ENCODE peak calls at places on chromosomes 11 and 22, in four cellular contexts. N, U, Z and K are unnamed samples.

GRCh38 chr22:37715760-37716159 is 18.9 kb downstream of the TRIOBP start:
- DNase-seq in N (no peak), U (no peak), Z (peak; percentile 54), K (no peak)

GRCh38 chr22:20130739-20131592 is 638 bp upstream of the ZDHHC8 start:
- DNase-seq in N (no peak), U (peak; percentile 92), Z (peak; percentile 94), K (peak; percentile 85)

GRCh38 chr11:103326070-103326794 is 217.0 kb downstream of the DYNC2H1 start:
- DNase-seq in N (peak; percentile 51), U (no peak), Z (peak; percentile 45), K (peak; percentile 74)

GRCh38 chr11:128745296-128746183 is 51.7 kb downstream of the FLI1 start:
- DNase-seq in N (no peak), U (no peak), Z (no peak), K (no peak)

GRCh38 chr11:3721002-3721401 is 49.8 kb upstream of the CHRNA10 start:
- DNase-seq in N (no peak), U (no peak), Z (no peak), K (no peak)

GRCh38 chr11:132744771-132745170 is 787.5 kb downstream of the OPCML start:
- DNase-seq in N (no peak), U (no peak), Z (no peak), K (no peak)

GRCh38 chr11:130846606-130847005 is 69.7 kb downstream of the SNX19 start:
- DNase-seq in N (no peak), U (no peak), Z (no peak), K (peak; percentile 24)

GRCh38 chr11:63837027-63837688 is 1.8 kb upstream of the MARK2 start:
- DNase-seq in N (peak; percentile 86), U (peak; percentile 73), Z (peak; percentile 78), K (peak; percentile 78)

GRCh38 chr11:86699036-86699791 is 26.8 kb upstream of the ME3 start:
- DNase-seq in N (no peak), U (no peak), Z (no peak), K (no peak)

GRCh38 chr11:11230802-11231562 is 122.1 kb downstream of the CSNK2A3 start:
- DNase-seq in N (peak; percentile 61), U (no peak), Z (peak; percentile 36), K (peak; percentile 57)
- TF ChIP-seq CTCF in N (peak; percentile 80), U (peak; percentile 34), Z (peak; percentile 44), K (peak; percentile 56)

DNA sequence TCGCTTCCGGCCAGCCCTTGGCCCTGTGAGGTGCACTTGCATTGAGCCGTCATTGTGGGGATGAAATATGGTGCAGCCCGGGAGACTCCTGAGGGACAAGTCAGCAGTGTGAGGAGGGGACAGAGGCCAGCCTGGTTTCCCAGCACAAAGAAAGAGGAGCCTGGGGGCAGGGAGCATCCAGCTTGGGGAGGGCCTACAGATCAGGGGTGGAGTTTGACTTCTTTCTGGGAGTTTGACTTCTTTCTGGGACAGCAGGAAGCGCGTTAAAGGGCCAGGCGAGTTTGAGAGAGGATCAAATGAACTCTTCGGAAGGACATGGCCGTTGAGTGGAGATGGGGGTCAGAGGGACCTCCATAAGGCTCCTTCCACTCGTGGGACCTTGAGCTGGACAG is 91.9 kb downstream of the LRRC32 start:
- DNase-seq in N (no peak), U (peak; percentile 60), Z (peak; percentile 14), K (no peak)
- H3K4me3 ChIP-seq in N (no peak overlapping the region), U (no peak overlapping the region), Z (no peak overlapping the region), K (no peak overlapping the region)

GRCh38 chr11:68117896-68118470 is 3.2 kb downstream of the CHKA start:
- DNase-seq in N (no peak), U (no peak), Z (no peak), K (no peak)

GRCh38 chr11:68116892-68117435 is 4.2 kb downstream of the CHKA start:
- DNase-seq in N (no peak), U (no peak), Z (no peak), K (no peak)

GRCh38 chr11:68115285-68115684 is 5.9 kb downstream of the CHKA start:
- DNase-seq in N (no peak), U (no peak), Z (no peak), K (no peak)

GRCh38 chr11:68116126-68116525 is 5.1 kb downstream of the CHKA start:
- DNase-seq in N (no peak), U (no peak), Z (no peak), K (no peak)

DNA sequence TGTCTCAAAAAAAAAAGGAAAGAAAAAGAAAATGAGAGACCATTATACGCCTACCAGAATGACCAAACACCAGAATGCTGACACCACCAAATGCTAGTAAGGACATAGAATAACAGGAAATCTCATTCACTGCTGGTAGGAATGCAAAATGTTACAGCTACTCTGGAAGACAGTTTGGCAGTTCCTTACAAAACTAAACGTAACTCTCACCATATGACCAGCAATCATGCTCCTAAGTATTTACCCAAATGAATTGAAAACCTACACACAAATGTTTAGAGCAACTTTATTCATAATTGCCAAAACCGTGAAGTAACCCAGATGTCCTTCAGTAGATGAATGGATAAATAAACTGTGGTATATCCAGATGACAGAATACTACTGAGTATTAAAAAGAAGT is 7.2 kb downstream of the CHKA start:
- DNase-seq in N (no peak), U (no peak), Z (no peak), K (no peak)
- TF ChIP-seq CTCF in N (no peak), U (no peak), Z (peak; percentile 19), K (no peak)

GRCh38 chr11:101446238-101446637 is 137.6 kb downstream of the TRPC6 start:
- DNase-seq in N (no peak), U (no peak), Z (no peak), K (no peak)
- H3K4me3 ChIP-seq in N (no peak overlapping the region), U (no peak overlapping the region), Z (no peak overlapping the region), K (no peak overlapping the region)

DNA sequence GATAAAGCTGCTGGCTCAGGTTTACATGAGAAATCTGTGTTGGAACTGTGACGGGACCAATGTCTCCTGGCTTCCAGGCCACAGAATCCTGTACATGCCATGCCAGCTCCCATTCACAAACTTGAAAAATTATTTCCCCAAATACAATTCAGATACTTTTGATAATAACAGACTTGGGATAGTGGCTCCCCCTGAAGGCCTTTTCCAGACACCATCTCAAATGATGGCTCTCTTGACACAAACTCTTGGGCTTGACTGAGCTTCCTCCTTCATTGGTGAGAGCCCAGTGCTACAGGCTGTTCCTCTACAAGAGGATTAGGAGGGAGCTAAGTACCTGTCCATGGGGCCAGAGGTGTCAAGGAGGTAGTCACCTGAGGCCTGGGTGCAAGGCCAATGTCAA is 104.7 kb upstream of the PAX6 start:
- DNase-seq in N (no peak), U (no peak), Z (no peak), K (no peak)
- TF ChIP-seq CTCF in N (no peak), U (no peak), Z (no peak), K (no peak)

GRCh38 chr11:70547386-70547785 is 149.1 kb downstream of the CTTN start:
- DNase-seq in N (no peak), U (no peak), Z (no peak), K (no peak)
- H3K4me3 ChIP-seq in N (no peak overlapping the region), U (no peak overlapping the region), Z (no peak overlapping the region), K (no peak overlapping the region)